ENCODE peak calls at places on chromosomes 12 and 14, in eight cellular contexts. One of them, this sample, is unnamed.

GRCh38 chr14:69592923-69593677 is 18.3 kb upstream of the SUSD6 start:
- DNase-seq in GM18507: no peak
- DNase-seq in NCI-H1436: no peak
- DNase-seq in mucosa of descending colon: no peak
- DNase-seq in ELR: no peak
- DNase-seq in stimulated activated CD8-positive, alpha-beta memory T cell treated with anti-CD3 and anti-CD28 coated beads, Interleukin-4, amount 100 ng/mL, for 4 hours: no peak
- DNase-seq in neural crest cell: no peak
- DNase-seq in Caco-2: no peak
- DNase-seq in this sample: no peak

GRCh38 chr12:85225501-85225900 is 54.5 kb upstream of the ALX1 start:
- DNase-seq in NCI-H1436: no peak
- DNase-seq in mucosa of descending colon: no peak
- DNase-seq in stimulated activated CD8-positive, alpha-beta memory T cell treated with anti-CD3 and anti-CD28 coated beads, Interleukin-4, amount 100 ng/mL, for 4 hours: no peak
- DNase-seq in ELR: no peak
- DNase-seq in GM18507: no peak
- DNase-seq in neural crest cell: no peak
- DNase-seq in Caco-2: no peak
- DNase-seq in this sample: no peak

GRCh38 chr12:47139010-47139681 is 59.4 kb upstream of the AMIGO2 start:
- DNase-seq in neural crest cell: no peak
- DNase-seq in mucosa of descending colon: no peak
- DNase-seq in NCI-H1436: no peak
- DNase-seq in Caco-2: no peak
- DNase-seq in stimulated activated CD8-positive, alpha-beta memory T cell treated with anti-CD3 and anti-CD28 coated beads, Interleukin-4, amount 100 ng/mL, for 4 hours: no peak
- DNase-seq in ELR: no peak
- DNase-seq in GM18507: no peak
- DNase-seq in this sample: no peak

GRCh38 chr12:94603434-94604068 is 46.8 kb downstream of the TMCC3 start:
- DNase-seq in neural crest cell: no peak
- DNase-seq in Caco-2: no peak
- DNase-seq in mucosa of descending colon: peak; percentile 67
- DNase-seq in NCI-H1436: no peak
- DNase-seq in ELR: peak; percentile 30
- DNase-seq in GM18507: peak; percentile 5
- DNase-seq in stimulated activated CD8-positive, alpha-beta memory T cell treated with anti-CD3 and anti-CD28 coated beads, Interleukin-4, amount 100 ng/mL, for 4 hours: peak; percentile 7
- DNase-seq in this sample: no peak

GRCh38 chr14:20866963-20867362 is 24.2 kb upstream of the RNASE3 start:
- DNase-seq in stimulated activated CD8-positive, alpha-beta memory T cell treated with anti-CD3 and anti-CD28 coated beads, Interleukin-4, amount 100 ng/mL, for 4 hours: no peak
- DNase-seq in mucosa of descending colon: no peak
- DNase-seq in NCI-H1436: no peak
- DNase-seq in Caco-2: no peak
- DNase-seq in ELR: peak; percentile 18
- DNase-seq in GM18507: no peak
- DNase-seq in neural crest cell: no peak
- DNase-seq in this sample: no peak

GRCh38 chr12:2675776-2676175 is 119.0 kb upstream of the FKBP4 start:
- DNase-seq in neural crest cell: no peak
- DNase-seq in NCI-H1436: no peak
- DNase-seq in ELR: no peak
- DNase-seq in GM18507: no peak
- DNase-seq in mucosa of descending colon: no peak
- DNase-seq in Caco-2: peak; percentile 2
- DNase-seq in stimulated activated CD8-positive, alpha-beta memory T cell treated with anti-CD3 and anti-CD28 coated beads, Interleukin-4, amount 100 ng/mL, for 4 hours: no peak
- DNase-seq in this sample: no peak

GRCh38 chr12:19764408-19764807 is 325.1 kb downstream of the AEBP2 start:
- DNase-seq in stimulated activated CD8-positive, alpha-beta memory T cell treated with anti-CD3 and anti-CD28 coated beads, Interleukin-4, amount 100 ng/mL, for 4 hours: no peak
- DNase-seq in NCI-H1436: no peak
- DNase-seq in Caco-2: no peak
- DNase-seq in GM18507: no peak
- DNase-seq in neural crest cell: no peak
- DNase-seq in mucosa of descending colon: no peak
- DNase-seq in ELR: peak; percentile 9
- DNase-seq in this sample: no peak

GRCh38 chr12:20369164-20370000 is 1.0 kb downstream of the PDE3A start:
- DNase-seq in mucosa of descending colon: peak; percentile 88
- DNase-seq in neural crest cell: peak; percentile 54
- DNase-seq in GM18507: no peak
- DNase-seq in ELR: peak; percentile 31
- DNase-seq in Caco-2: peak; percentile 55
- DNase-seq in NCI-H1436: no peak
- DNase-seq in stimulated activated CD8-positive, alpha-beta memory T cell treated with anti-CD3 and anti-CD28 coated beads, Interleukin-4, amount 100 ng/mL, for 4 hours: no peak
- DNase-seq in this sample: no peak

GRCh38 chr12:31944299-31944698 is 14.9 kb upstream of the RESF1 start:
- DNase-seq in ELR: no peak
- DNase-seq in neural crest cell: no peak
- DNase-seq in stimulated activated CD8-positive, alpha-beta memory T cell treated with anti-CD3 and anti-CD28 coated beads, Interleukin-4, amount 100 ng/mL, for 4 hours: no peak
- DNase-seq in GM18507: no peak
- DNase-seq in Caco-2: no peak
- DNase-seq in mucosa of descending colon: no peak
- DNase-seq in NCI-H1436: no peak
- DNase-seq in this sample: no peak

GRCh38 chr12:118358607-118359540 is 13.8 kb downstream of the TAOK3 start:
- DNase-seq in GM18507: no peak
- DNase-seq in NCI-H1436: no peak
- DNase-seq in stimulated activated CD8-positive, alpha-beta memory T cell treated with anti-CD3 and anti-CD28 coated beads, Interleukin-4, amount 100 ng/mL, for 4 hours: no peak
- DNase-seq in neural crest cell: no peak
- DNase-seq in Caco-2: no peak
- DNase-seq in ELR: peak; percentile 17
- DNase-seq in mucosa of descending colon: no peak
- DNase-seq in this sample: no peak

GRCh38 chr12:108185002-108185401 is 55.9 kb downstream of the WSCD2 start:
- DNase-seq in Caco-2: no peak
- DNase-seq in mucosa of descending colon: no peak
- DNase-seq in neural crest cell: no peak
- DNase-seq in GM18507: no peak
- DNase-seq in ELR: no peak
- DNase-seq in NCI-H1436: no peak
- DNase-seq in stimulated activated CD8-positive, alpha-beta memory T cell treated with anti-CD3 and anti-CD28 coated beads, Interleukin-4, amount 100 ng/mL, for 4 hours: no peak
- DNase-seq in this sample: no peak

GRCh38 chr14:32201816-32202467 is at the start of gene RNU6-7:
- DNase-seq in neural crest cell: no peak
- DNase-seq in GM18507: no peak
- DNase-seq in NCI-H1436: peak; percentile 24
- DNase-seq in stimulated activated CD8-positive, alpha-beta memory T cell treated with anti-CD3 and anti-CD28 coated beads, Interleukin-4, amount 100 ng/mL, for 4 hours: peak; percentile 13
- DNase-seq in Caco-2: peak; percentile 65
- DNase-seq in mucosa of descending colon: peak; percentile 42
- DNase-seq in ELR: peak; percentile 44
- DNase-seq in this sample: no peak

GRCh38 chr12:2301531-2302461 is 249.0 kb downstream of the CACNA1C start:
- DNase-seq in ELR: peak; percentile 65
- DNase-seq in neural crest cell: no peak
- DNase-seq in NCI-H1436: no peak
- DNase-seq in GM18507: no peak
- DNase-seq in Caco-2: no peak
- DNase-seq in mucosa of descending colon: no peak
- DNase-seq in stimulated activated CD8-positive, alpha-beta memory T cell treated with anti-CD3 and anti-CD28 coated beads, Interleukin-4, amount 100 ng/mL, for 4 hours: no peak
- DNase-seq in this sample: no peak

GRCh38 chr12:46214668-46215429 is 54.0 kb downstream of the SLC38A1 start:
- DNase-seq in neural crest cell: no peak
- DNase-seq in ELR: peak; percentile 20
- DNase-seq in mucosa of descending colon: peak; percentile 51
- DNase-seq in GM18507: no peak
- DNase-seq in Caco-2: no peak
- DNase-seq in stimulated activated CD8-positive, alpha-beta memory T cell treated with anti-CD3 and anti-CD28 coated beads, Interleukin-4, amount 100 ng/mL, for 4 hours: peak; percentile 54
- DNase-seq in NCI-H1436: no peak
- DNase-seq in this sample: no peak

GRCh38 chr14:54669759-54670630 is 103.1 kb downstream of the SAMD4A start:
- DNase-seq in neural crest cell: no peak
- DNase-seq in Caco-2: no peak
- DNase-seq in ELR: peak; percentile 94
- DNase-seq in GM18507: no peak
- DNase-seq in mucosa of descending colon: no peak
- DNase-seq in NCI-H1436: no peak
- DNase-seq in stimulated activated CD8-positive, alpha-beta memory T cell treated with anti-CD3 and anti-CD28 coated beads, Interleukin-4, amount 100 ng/mL, for 4 hours: no peak
- DNase-seq in this sample: no peak

GRCh38 chr14:102770147-102770909 is 6.9 kb upstream of the TRAF3 start:
- DNase-seq in stimulated activated CD8-positive, alpha-beta memory T cell treated with anti-CD3 and anti-CD28 coated beads, Interleukin-4, amount 100 ng/mL, for 4 hours: no peak
- DNase-seq in Caco-2: no peak
- DNase-seq in neural crest cell: no peak
- DNase-seq in ELR: no peak
- DNase-seq in NCI-H1436: no peak
- DNase-seq in mucosa of descending colon: peak; percentile 14
- DNase-seq in GM18507: no peak
- DNase-seq in this sample: no peak

GRCh38 chr12:53231859-53232640 is at the start of gene RARG:
- DNase-seq in ELR: peak; percentile 65
- DNase-seq in Caco-2: no peak
- DNase-seq in NCI-H1436: no peak
- DNase-seq in neural crest cell: no peak
- DNase-seq in stimulated activated CD8-positive, alpha-beta memory T cell treated with anti-CD3 and anti-CD28 coated beads, Interleukin-4, amount 100 ng/mL, for 4 hours: peak; percentile 58
- DNase-seq in mucosa of descending colon: peak; percentile 80
- DNase-seq in GM18507: no peak
- DNase-seq in this sample: no peak

GRCh38 chr14:96086032-96086431 is 46.9 kb downstream of the C14orf132 start:
- DNase-seq in mucosa of descending colon: no peak
- DNase-seq in stimulated activated CD8-positive, alpha-beta memory T cell treated with anti-CD3 and anti-CD28 coated beads, Interleukin-4, amount 100 ng/mL, for 4 hours: no peak
- DNase-seq in GM18507: no peak
- DNase-seq in Caco-2: no peak
- DNase-seq in neural crest cell: no peak
- DNase-seq in NCI-H1436: no peak
- DNase-seq in ELR: peak; percentile 92
- DNase-seq in this sample: no peak

GRCh38 chr12:109760930-109761630 is 47.5 kb downstream of the FAM222A start:
- DNase-seq in NCI-H1436: no peak
- DNase-seq in Caco-2: peak; percentile 26
- DNase-seq in stimulated activated CD8-positive, alpha-beta memory T cell treated with anti-CD3 and anti-CD28 coated beads, Interleukin-4, amount 100 ng/mL, for 4 hours: no peak
- DNase-seq in ELR: no peak
- DNase-seq in neural crest cell: no peak
- DNase-seq in GM18507: no peak
- DNase-seq in mucosa of descending colon: no peak
- DNase-seq in this sample: no peak

GRCh38 chr14:85332401-85332800 is 197.5 kb upstream of the FLRT2 start:
- DNase-seq in neural crest cell: no peak
- DNase-seq in GM18507: no peak
- DNase-seq in stimulated activated CD8-positive, alpha-beta memory T cell treated with anti-CD3 and anti-CD28 coated beads, Interleukin-4, amount 100 ng/mL, for 4 hours: no peak
- DNase-seq in ELR: no peak
- DNase-seq in NCI-H1436: no peak
- DNase-seq in mucosa of descending colon: no peak
- DNase-seq in Caco-2: no peak
- DNase-seq in this sample: no peak

GRCh38 chr12:49952396-49953055 is 2.0 kb downstream of the AQP2 start:
- DNase-seq in Caco-2: peak; percentile 23
- DNase-seq in NCI-H1436: no peak
- DNase-seq in stimulated activated CD8-positive, alpha-beta memory T cell treated with anti-CD3 and anti-CD28 coated beads, Interleukin-4, amount 100 ng/mL, for 4 hours: no peak
- DNase-seq in mucosa of descending colon: no peak
- DNase-seq in neural crest cell: no peak
- DNase-seq in GM18507: no peak
- DNase-seq in ELR: no peak
- DNase-seq in this sample: no peak

GRCh38 chr12:91567100-91567485 is 384.5 kb upstream of the DCN start:
- DNase-seq in GM18507: no peak
- DNase-seq in stimulated activated CD8-positive, alpha-beta memory T cell treated with anti-CD3 and anti-CD28 coated beads, Interleukin-4, amount 100 ng/mL, for 4 hours: no peak
- DNase-seq in ELR: peak; percentile 8
- DNase-seq in Caco-2: no peak
- DNase-seq in neural crest cell: no peak
- DNase-seq in mucosa of descending colon: no peak
- DNase-seq in NCI-H1436: no peak
- DNase-seq in this sample: no peak

GRCh38 chr12:99746538-99746937 is 99.0 kb downstream of the GARIN6 start:
- DNase-seq in neural crest cell: no peak
- DNase-seq in mucosa of descending colon: no peak
- DNase-seq in ELR: no peak
- DNase-seq in stimulated activated CD8-positive, alpha-beta memory T cell treated with anti-CD3 and anti-CD28 coated beads, Interleukin-4, amount 100 ng/mL, for 4 hours: no peak
- DNase-seq in NCI-H1436: no peak
- DNase-seq in Caco-2: no peak
- DNase-seq in GM18507: no peak
- DNase-seq in this sample: no peak

GRCh38 chr14:61893371-61893940 is 131.2 kb downstream of the SNAPC1 start:
- DNase-seq in ELR: no peak
- DNase-seq in mucosa of descending colon: no peak
- DNase-seq in GM18507: no peak
- DNase-seq in NCI-H1436: no peak
- DNase-seq in neural crest cell: no peak
- DNase-seq in stimulated activated CD8-positive, alpha-beta memory T cell treated with anti-CD3 and anti-CD28 coated beads, Interleukin-4, amount 100 ng/mL, for 4 hours: no peak
- DNase-seq in Caco-2: no peak
- DNase-seq in this sample: no peak

GRCh38 chr12:2311001-2311778 is 258.4 kb downstream of the CACNA1C start:
- DNase-seq in NCI-H1436: no peak
- DNase-seq in GM18507: no peak
- DNase-seq in neural crest cell: no peak
- DNase-seq in Caco-2: no peak
- DNase-seq in ELR: peak; percentile 26
- DNase-seq in stimulated activated CD8-positive, alpha-beta memory T cell treated with anti-CD3 and anti-CD28 coated beads, Interleukin-4, amount 100 ng/mL, for 4 hours: no peak
- DNase-seq in mucosa of descending colon: no peak
- DNase-seq in this sample: no peak

GRCh38 chr12:68189766-68190700 is 30.5 kb upstream of the IFNG start:
- DNase-seq in stimulated activated CD8-positive, alpha-beta memory T cell treated with anti-CD3 and anti-CD28 coated beads, Interleukin-4, amount 100 ng/mL, for 4 hours: no peak
- DNase-seq in mucosa of descending colon: no peak
- DNase-seq in ELR: peak; percentile 79
- DNase-seq in NCI-H1436: no peak
- DNase-seq in GM18507: no peak
- DNase-seq in neural crest cell: no peak
- DNase-seq in Caco-2: no peak
- DNase-seq in this sample: peak; percentile 31

GRCh38 chr14:90344920-90345557 is 13.3 kb upstream of the NRDE2 start:
- DNase-seq in neural crest cell: no peak
- DNase-seq in GM18507: no peak
- DNase-seq in stimulated activated CD8-positive, alpha-beta memory T cell treated with anti-CD3 and anti-CD28 coated beads, Interleukin-4, amount 100 ng/mL, for 4 hours: no peak
- DNase-seq in ELR: peak; percentile 16
- DNase-seq in NCI-H1436: no peak
- DNase-seq in Caco-2: no peak
- DNase-seq in mucosa of descending colon: no peak
- DNase-seq in this sample: no peak

GRCh38 chr14:39289523-39289922 is 55.8 kb downstream of the MIA2 start:
- DNase-seq in stimulated activated CD8-positive, alpha-beta memory T cell treated with anti-CD3 and anti-CD28 coated beads, Interleukin-4, amount 100 ng/mL, for 4 hours: no peak
- DNase-seq in GM18507: no peak
- DNase-seq in ELR: no peak
- DNase-seq in NCI-H1436: no peak
- DNase-seq in Caco-2: no peak
- DNase-seq in neural crest cell: no peak
- DNase-seq in mucosa of descending colon: no peak
- DNase-seq in this sample: no peak

GRCh38 chr12:131030472-131031328 is 77.0 kb downstream of the ADGRD1 start:
- DNase-seq in mucosa of descending colon: no peak
- DNase-seq in Caco-2: no peak
- DNase-seq in NCI-H1436: no peak
- DNase-seq in ELR: no peak
- DNase-seq in neural crest cell: peak; percentile 45
- DNase-seq in stimulated activated CD8-positive, alpha-beta memory T cell treated with anti-CD3 and anti-CD28 coated beads, Interleukin-4, amount 100 ng/mL, for 4 hours: no peak
- DNase-seq in GM18507: no peak
- DNase-seq in this sample: no peak